ENCODE peak calls at places on chromosomes 13 and 19, in seven cellular contexts. E, V, K, I, O, R and Y are unnamed samples.

GRCh38 chr19:16930753-16931152 is 42.0 kb downstream of the F2RL3 start:
- DNase-seq in E (no peak), V (no peak), K (no peak), I (no peak), O (no peak), R (no peak), Y (no peak)

GRCh38 chr13:111857846-111858560 is 208.9 kb upstream of the SOX1 start:
- DNase-seq in E (no peak), V (peak), K (no peak), I (no peak), O (no peak), R (no peak), Y (no peak)

GRCh38 chr19:3135961-3136683 is at the start of gene GNA15:
- DNase-seq in E (no peak), V (no peak), K (no peak), I (no peak), O (no peak), R (no peak), Y (peak)

GRCh38 chr19:54148158-54148557 is 10.6 kb downstream of the CNOT3 start:
- DNase-seq in E (no peak), V (no peak), K (no peak), I (no peak), O (no peak), R (no peak), Y (no peak)

GRCh38 chr19:57210381-57210780 is 19.1 kb downstream of the ZNF264 start:
- DNase-seq in E (no peak), V (no peak), K (no peak), I (no peak), O (no peak), R (no peak), Y (no peak)

GRCh38 chr19:18648971-18649310 is 12.1 kb downstream of the KLHL26 start:
- DNase-seq in E (no peak), V (no peak), K (no peak), I (no peak), O (no peak), R (peak), Y (peak)

GRCh38 chr19:52963229-52963760 is 614 bp upstream of the ZNF816 start:
- DNase-seq in E (no peak), V (peak), K (peak), I (no peak), O (no peak), R (no peak), Y (no peak)

GRCh38 chr19:8468761-8469458 is 24.1 kb downstream of the HNRNPM start:
- DNase-seq in E (no peak), V (no peak), K (no peak), I (no peak), O (peak), R (no peak), Y (no peak)

DNA sequence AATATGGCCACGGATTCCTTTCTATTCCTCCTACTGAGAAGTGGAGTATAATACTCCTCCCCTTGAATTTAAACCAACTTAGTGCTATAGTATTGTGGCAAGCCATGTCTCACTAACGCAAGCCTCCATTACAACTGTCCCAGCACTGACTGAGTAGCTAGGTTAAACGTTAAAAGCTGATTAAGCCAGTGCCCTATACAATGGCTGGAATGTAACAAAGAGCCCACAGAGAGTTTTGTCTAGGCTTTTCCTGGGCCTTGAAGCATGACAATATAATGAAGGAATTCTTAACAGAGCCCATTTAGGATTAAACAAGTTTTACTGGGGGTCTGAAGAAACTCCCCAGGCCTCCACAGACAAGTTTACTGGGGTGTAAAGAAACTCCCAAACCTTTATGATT is 254.5 kb upstream of the DACH1 start:
- DNase-seq in E (no peak), V (no peak), K (no peak), I (peak), O (no peak), R (no peak), Y (no peak)
- H2BK5ac ChIP-seq in E (no peak), V (peak), K (no peak), I (no peak), O (no peak), R (no peak), Y (no peak)

DNA sequence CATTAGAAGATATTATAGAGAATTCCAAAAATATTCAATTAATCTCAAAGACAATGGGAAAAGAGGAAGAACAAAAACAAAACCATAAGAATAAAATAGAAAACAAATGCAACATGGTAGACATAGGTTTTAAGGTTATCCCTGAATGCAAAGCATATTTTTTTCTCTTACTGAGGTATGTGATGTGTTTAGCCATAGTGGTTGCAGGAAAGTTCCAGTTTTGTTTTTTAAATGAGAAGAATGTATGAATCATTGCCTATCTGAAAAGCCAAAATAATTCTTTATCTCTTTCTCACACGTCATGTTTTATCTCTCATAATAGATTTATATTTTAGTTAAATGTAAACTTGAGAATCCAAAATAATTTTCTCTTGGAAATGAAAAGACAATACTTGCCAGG is 2591.7 kb upstream of the PCDH20 start:
- DNase-seq in E (no peak), V (no peak), K (no peak), I (no peak), O (peak), R (no peak), Y (no peak)
- H2BK120ac ChIP-seq in E (no peak), V (no peak), K (no peak), I (no peak), O (no peak), R (no peak), Y (no peak)

GRCh38 chr13:29761815-29762214 is 88.6 kb downstream of the UBL3 start:
- DNase-seq in E (peak), V (no peak), K (no peak), I (no peak), O (no peak), R (no peak), Y (no peak)
- H2BK5ac ChIP-seq in E (no peak), V (no peak), K (no peak), I (no peak), O (no peak), R (no peak), Y (no peak)

GRCh38 chr13:45255253-45255987 is 54.6 kb upstream of the KCTD4 start:
- DNase-seq in E (no peak), V (no peak), K (no peak), I (no peak), O (no peak), R (no peak), Y (no peak)

DNA sequence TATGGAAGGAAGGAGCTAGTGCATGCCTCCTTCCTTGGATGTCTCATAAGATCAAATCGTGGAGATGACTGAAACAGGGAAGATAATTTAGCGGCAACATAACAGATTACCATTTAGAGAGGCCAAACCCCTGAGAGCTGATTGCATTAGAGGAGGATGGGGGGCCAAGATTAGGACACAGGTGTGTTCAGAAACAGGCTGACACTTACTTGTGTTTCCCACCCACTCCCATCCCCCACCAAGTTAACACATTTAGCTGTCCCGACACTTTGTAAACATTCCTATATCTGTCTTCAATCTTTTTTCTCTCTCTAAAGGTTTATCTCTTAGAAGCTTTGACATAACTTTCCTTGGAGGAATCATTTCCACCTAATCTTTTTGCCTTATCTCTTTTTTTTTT is 48.8 kb upstream of the KCTD4 start:
- DNase-seq in E (peak), V (no peak), K (no peak), I (no peak), O (no peak), R (no peak), Y (peak)
- H2BK120ac ChIP-seq in E (no peak), V (no peak), K (no peak), I (no peak), O (peak), R (peak), Y (no peak)

DNA sequence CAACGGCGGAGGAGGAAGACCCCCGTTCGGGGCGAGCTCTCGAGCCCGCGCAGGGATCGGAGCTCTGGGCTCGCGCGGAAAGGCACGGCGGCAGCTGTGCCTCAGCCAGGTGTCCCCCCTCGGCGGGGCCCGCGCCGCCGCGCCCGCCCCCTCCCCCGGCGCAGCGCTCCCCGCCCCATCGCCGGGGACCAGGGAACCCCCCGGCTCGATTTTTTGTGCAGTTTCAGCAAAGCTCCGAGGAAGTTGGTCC is 110.0 kb downstream of the KCNRG start:
- DNase-seq in E (no peak), V (no peak), K (no peak), I (no peak), O (no peak), R (no peak), Y (no peak)
- H2BK5ac ChIP-seq in E (no peak), V (no peak), K (no peak), I (peak), O (peak), R (no peak), Y (no peak)

GRCh38 chr19:48511800-48512503 is at the start of gene LMTK3:
- DNase-seq in E (peak), V (peak), K (peak), I (no peak), O (peak), R (peak), Y (no peak)
- H2BK120ac ChIP-seq in E (no peak), V (no peak), K (no peak), I (no peak), O (no peak), R (no peak), Y (no peak)

DNA sequence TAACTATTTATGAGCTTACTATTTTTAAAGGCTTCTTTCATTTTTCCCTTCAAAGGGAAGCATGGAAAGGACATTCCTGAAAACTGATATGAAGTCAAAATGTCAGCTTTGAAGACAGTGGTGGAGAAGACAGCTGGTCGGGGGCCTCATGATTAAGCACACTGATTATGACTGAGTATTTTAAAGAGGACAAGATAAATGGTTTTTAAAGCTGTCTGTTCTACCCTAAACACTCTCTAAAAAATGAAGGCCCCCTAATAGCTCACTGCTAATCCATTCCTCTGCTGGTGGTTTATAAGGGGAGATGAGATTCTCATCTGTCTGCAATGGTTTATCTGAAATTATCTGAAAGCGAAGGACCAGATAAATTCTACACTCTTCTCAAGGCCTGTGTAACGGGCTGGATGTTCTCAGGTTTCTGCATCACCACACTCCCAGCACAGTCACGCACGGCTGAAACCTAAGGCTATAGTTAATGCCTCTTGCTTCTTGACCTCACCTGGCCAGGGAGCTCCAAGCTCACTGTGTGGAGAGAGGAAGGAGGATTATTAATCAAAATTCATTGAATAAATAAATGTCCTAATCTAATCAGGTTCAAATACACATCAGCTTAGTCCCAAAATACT is 86.9 kb upstream of the DOCK9 start:
- DNase-seq in E (no peak), V (no peak), K (no peak), I (no peak), O (no peak), R (no peak), Y (no peak)
- H2BK5ac ChIP-seq in E (no peak), V (no peak), K (no peak), I (no peak), O (no peak), R (no peak), Y (no peak)